ENCODE peak calls at places on chromosomes 12 and 14, in ten cellular contexts. B is germinal center; O is occipital lobe; I is RPMI7951; X is T-cell; F is amniotic stem cell; E is CD4-positive, alpha-beta T cell; C is iris pigment epithelial cell; N is C1 segment of cervical spinal cord; W is NCI-H446 treated with DMSO at 0.1 percent for 48 hours. H is an unnamed sample.

GRCh38 chr14:71752111-71752738 is 180.0 kb upstream of the RGS6 start:
- DNase-seq in N (no peak), E (no peak), C (no peak), O (no peak), X (no peak), F (no peak), I (no peak), B (no peak), W (no peak), H (no peak)

GRCh38 chr12:53340398-53340797 is 4.2 kb upstream of the SP7 start:
- DNase-seq in C (no peak), X (no peak), E (no peak), W (no peak), I (peak), F (no peak), O (no peak), B (no peak), N (no peak), H (no peak)

GRCh38 chr12:74412607-74413230 is 124.9 kb upstream of the ATXN7L3B start:
- DNase-seq in I (peak), X (no peak), W (no peak), C (peak), E (no peak), B (no peak), N (no peak), O (no peak), F (no peak), H (no peak)

GRCh38 chr12:97464241-97465011 is 1.8 kb downstream of the RMST start:
- DNase-seq in C (no peak), E (no peak), W (peak), N (no peak), I (no peak), F (no peak), O (no peak), X (no peak), B (no peak), H (no peak)

GRCh38 chr12:120761581-120761980 is 36.0 kb downstream of the ACADS start:
- DNase-seq in B (no peak), E (no peak), W (no peak), C (peak), X (no peak), I (no peak), N (no peak), O (no peak), F (peak), H (no peak)

GRCh38 chr12:43728117-43728516 is 30.5 kb downstream of the PUS7L start:
- DNase-seq in E (no peak), C (peak), O (no peak), X (no peak), F (no peak), N (no peak), I (no peak), B (no peak), W (no peak), H (no peak)

GRCh38 chr12:810635-811415 is 58.4 kb downstream of the WNK1 start:
- DNase-seq in W (no peak), E (no peak), C (no peak), X (no peak), B (no peak), N (no peak), O (no peak), F (no peak), I (no peak), H (no peak)

GRCh38 chr14:87133073-87133815 is 859.7 kb downstream of the GALC start:
- DNase-seq in I (peak), F (no peak), C (peak), O (no peak), X (no peak), W (peak), E (no peak), N (no peak), B (no peak), H (no peak)

GRCh38 chr12:5220835-5221234 is 177.2 kb downstream of the KCNA5 start:
- DNase-seq in W (no peak), E (no peak), X (no peak), F (no peak), I (peak), B (no peak), C (no peak), O (no peak), N (no peak), H (no peak)

GRCh38 chr12:120346681-120347080 is 19.1 kb upstream of the PLA2G1B start:
- DNase-seq in B (no peak), C (no peak), W (no peak), N (no peak), E (no peak), I (no peak), X (no peak), F (no peak), O (no peak), H (no peak)

GRCh38 chr12:23686095-23686494 is 263.4 kb downstream of the SOX5 start:
- DNase-seq in N (no peak), F (no peak), X (no peak), I (no peak), W (peak), E (no peak), B (no peak), C (no peak), O (no peak), H (no peak)

GRCh38 chr12:943051-943450 is 6.4 kb downstream of the RAD52 start:
- DNase-seq in B (no peak), O (no peak), I (no peak), E (no peak), C (no peak), F (no peak), W (peak), X (no peak), N (no peak), H (no peak)

GRCh38 chr12:95788637-95789036 is 1.9 kb downstream of the NTN4 start:
- DNase-seq in I (peak), B (no peak), C (peak), E (no peak), F (no peak), O (no peak), W (no peak), N (no peak), X (no peak), H (no peak)

GRCh38 chr12:1523046-1523445 is 71.3 kb downstream of the FBXL14 start:
- DNase-seq in B (no peak), O (no peak), W (no peak), X (no peak), I (no peak), N (no peak), C (no peak), E (no peak), F (no peak), H (no peak)

GRCh38 chr14:103021817-103022668 is 35.3 kb downstream of the CDC42BPB start:
- DNase-seq in W (no peak), X (no peak), O (no peak), I (no peak), B (no peak), N (no peak), C (peak), F (no peak), E (no peak), H (no peak)

GRCh38 chr12:8011331-8011730 is 21.2 kb upstream of the FOXJ2 start:
- DNase-seq in I (no peak), N (no peak), B (no peak), F (no peak), W (no peak), X (no peak), C (peak), O (no peak), E (no peak), H (no peak)

GRCh38 chr12:128069359-128069997 is 197.5 kb upstream of the TMEM132C start:
- DNase-seq in N (no peak), I (peak), E (no peak), W (no peak), B (peak), X (no peak), O (no peak), F (peak), C (peak), H (no peak)

GRCh38 chr12:104576980-104577925 is 120.5 kb downstream of the CHST11 start:
- DNase-seq in O (no peak), I (peak), C (peak), N (no peak), E (no peak), F (no peak), X (no peak), W (no peak), B (no peak), H (no peak)

GRCh38 chr14:61569783-61570182 is 125.5 kb upstream of the HIF1A start:
- DNase-seq in W (no peak), I (peak), B (no peak), E (no peak), X (peak), C (peak), O (no peak), F (no peak), N (no peak), H (peak)

GRCh38 chr14:89425931-89426330 is 8.9 kb upstream of the FOXN3 start:
- DNase-seq in N (no peak), C (peak), F (peak), E (no peak), B (no peak), O (no peak), I (peak), W (no peak), X (no peak), H (no peak)

GRCh38 chr12:39622306-39622705 is 2.7 kb upstream of the ABCD2 start:
- DNase-seq in C (no peak), W (no peak), X (no peak), B (no peak), F (no peak), O (no peak), N (no peak), E (no peak), I (no peak), H (no peak)

GRCh38 chr14:78863143-78863542 is 693.0 kb downstream of the NRXN3 start:
- DNase-seq in C (peak), W (no peak), N (no peak), O (no peak), I (peak), E (no peak), B (no peak), X (no peak), F (no peak), H (no peak)

GRCh38 chr14:70884595-70885342 is 22.5 kb upstream of the PCNX1 start:
- DNase-seq in N (no peak), W (no peak), I (no peak), C (peak), B (no peak), F (no peak), E (no peak), O (no peak), X (no peak), H (no peak)

GRCh38 chr12:78696267-78696666 is 168.3 kb upstream of the SYT1 start:
- DNase-seq in C (no peak), O (no peak), X (no peak), E (no peak), F (no peak), B (no peak), W (no peak), I (no peak), N (no peak), H (no peak)

GRCh38 chr12:112945515-112945914 is 7.2 kb downstream of the OAS3 start:
- DNase-seq in F (no peak), X (no peak), B (no peak), W (no peak), E (no peak), O (no peak), C (no peak), I (no peak), N (no peak), H (no peak)